ENCODE peak calls at places on chromosomes 3 and 15, in nine cellular contexts. One of them, this sample, is unnamed.

GRCh38 chr15:95839367-95839782 is 491.1 kb upstream of the NR2F2 start:
- DNase-seq in body of pancreas: no peak
- DNase-seq in heart left ventricle: no peak
- DNase-seq in HepG2: no peak
- DNase-seq in A549: no peak
- DNase-seq in uterus: no peak
- DNase-seq in GM12878: peak
- DNase-seq in transverse colon: no peak
- DNase-seq in sigmoid colon: no peak
- DNase-seq in this sample: no peak

GRCh38 chr3:141537866-141538265 is 51.0 kb downstream of the RASA2 start:
- DNase-seq in body of pancreas: no peak
- DNase-seq in heart left ventricle: no peak
- DNase-seq in HepG2: no peak
- DNase-seq in A549: no peak
- DNase-seq in uterus: no peak
- DNase-seq in GM12878: no peak
- DNase-seq in transverse colon: no peak
- DNase-seq in sigmoid colon: no peak
- DNase-seq in this sample: no peak

GRCh38 chr3:71693641-71694040 is 31.6 kb downstream of the EIF4E3 start:
- DNase-seq in body of pancreas: peak
- DNase-seq in heart left ventricle: no peak
- DNase-seq in HepG2: no peak
- DNase-seq in A549: no peak
- DNase-seq in uterus: no peak
- DNase-seq in GM12878: no peak
- DNase-seq in transverse colon: no peak
- DNase-seq in sigmoid colon: no peak
- DNase-seq in this sample: no peak

GRCh38 chr3:24683511-24684384 is 189.1 kb upstream of the THRB start:
- DNase-seq in body of pancreas: peak
- DNase-seq in heart left ventricle: no peak
- DNase-seq in HepG2: peak
- DNase-seq in A549: peak
- DNase-seq in uterus: peak
- DNase-seq in GM12878: no peak
- DNase-seq in transverse colon: peak
- DNase-seq in sigmoid colon: no peak
- DNase-seq in this sample: no peak

GRCh38 chr15:55403531-55403930 is 4.6 kb downstream of the CCPG1 start:
- DNase-seq in body of pancreas: no peak
- DNase-seq in heart left ventricle: no peak
- DNase-seq in HepG2: peak
- DNase-seq in A549: peak
- DNase-seq in uterus: no peak
- DNase-seq in GM12878: no peak
- DNase-seq in transverse colon: no peak
- DNase-seq in sigmoid colon: no peak
- DNase-seq in this sample: no peak

GRCh38 chr3:174116421-174116820 is 718.9 kb downstream of the NLGN1 start:
- DNase-seq in body of pancreas: no peak
- DNase-seq in heart left ventricle: no peak
- DNase-seq in HepG2: no peak
- DNase-seq in A549: no peak
- DNase-seq in uterus: no peak
- DNase-seq in GM12878: no peak
- DNase-seq in transverse colon: no peak
- DNase-seq in sigmoid colon: no peak
- DNase-seq in this sample: no peak

GRCh38 chr3:172708905-172709775 is 1.7 kb downstream of the NCEH1 start:
- DNase-seq in body of pancreas: no peak
- DNase-seq in heart left ventricle: no peak
- DNase-seq in HepG2: no peak
- DNase-seq in A549: no peak
- DNase-seq in uterus: no peak
- DNase-seq in GM12878: no peak
- DNase-seq in transverse colon: peak
- DNase-seq in sigmoid colon: no peak
- DNase-seq in this sample: no peak

GRCh38 chr3:177835008-177835407 is 637.7 kb upstream of the TBL1XR1 start:
- DNase-seq in body of pancreas: no peak
- DNase-seq in heart left ventricle: no peak
- DNase-seq in HepG2: no peak
- DNase-seq in A549: peak
- DNase-seq in uterus: no peak
- DNase-seq in GM12878: no peak
- DNase-seq in transverse colon: no peak
- DNase-seq in sigmoid colon: no peak
- DNase-seq in this sample: no peak

GRCh38 chr3:161781381-161781780 is 284.8 kb downstream of the OTOL1 start:
- DNase-seq in body of pancreas: no peak
- DNase-seq in heart left ventricle: no peak
- DNase-seq in HepG2: peak
- DNase-seq in A549: no peak
- DNase-seq in uterus: no peak
- DNase-seq in GM12878: no peak
- DNase-seq in transverse colon: no peak
- DNase-seq in sigmoid colon: no peak
- DNase-seq in this sample: no peak

GRCh38 chr15:83108266-83109219 is 1.1 kb downstream of the TM6SF1 start:
- DNase-seq in body of pancreas: peak
- DNase-seq in heart left ventricle: peak
- DNase-seq in HepG2: no peak
- DNase-seq in A549: peak
- DNase-seq in uterus: peak
- DNase-seq in GM12878: peak
- DNase-seq in transverse colon: peak
- DNase-seq in sigmoid colon: peak
- DNase-seq in this sample: peak

GRCh38 chr15:43928152-43928551 is 101.3 kb downstream of the WDR76 start:
- DNase-seq in body of pancreas: no peak
- DNase-seq in heart left ventricle: no peak
- DNase-seq in HepG2: no peak
- DNase-seq in A549: no peak
- DNase-seq in uterus: no peak
- DNase-seq in GM12878: no peak
- DNase-seq in transverse colon: no peak
- DNase-seq in sigmoid colon: no peak
- DNase-seq in this sample: no peak

GRCh38 chr3:46865034-46865507 is 1.8 kb upstream of the MYL3 start:
- DNase-seq in body of pancreas: no peak
- DNase-seq in heart left ventricle: peak
- DNase-seq in HepG2: no peak
- DNase-seq in A549: no peak
- DNase-seq in uterus: peak
- DNase-seq in GM12878: no peak
- DNase-seq in transverse colon: no peak
- DNase-seq in sigmoid colon: peak
- DNase-seq in this sample: peak

GRCh38 chr3:111465081-111465670 is 76.8 kb upstream of the CD96 start:
- DNase-seq in body of pancreas: no peak
- DNase-seq in heart left ventricle: no peak
- DNase-seq in HepG2: no peak
- DNase-seq in A549: no peak
- DNase-seq in uterus: no peak
- DNase-seq in GM12878: no peak
- DNase-seq in transverse colon: no peak
- DNase-seq in sigmoid colon: no peak
- DNase-seq in this sample: no peak

GRCh38 chr3:130748981-130749380 is 2.4 kb upstream of the PIK3R4 start:
- DNase-seq in body of pancreas: no peak
- DNase-seq in heart left ventricle: no peak
- DNase-seq in HepG2: no peak
- DNase-seq in A549: no peak
- DNase-seq in uterus: no peak
- DNase-seq in GM12878: no peak
- DNase-seq in transverse colon: no peak
- DNase-seq in sigmoid colon: no peak
- DNase-seq in this sample: no peak

GRCh38 chr15:101147181-101147580 is 104.7 kb downstream of the CHSY1 start:
- DNase-seq in body of pancreas: no peak
- DNase-seq in heart left ventricle: no peak
- DNase-seq in HepG2: no peak
- DNase-seq in A549: no peak
- DNase-seq in uterus: no peak
- DNase-seq in GM12878: no peak
- DNase-seq in transverse colon: no peak
- DNase-seq in sigmoid colon: peak
- DNase-seq in this sample: no peak

GRCh38 chr15:89576417-89576773 is 1.1 kb downstream of the TICRR start:
- DNase-seq in body of pancreas: no peak
- DNase-seq in heart left ventricle: no peak
- DNase-seq in HepG2: no peak
- DNase-seq in A549: peak
- DNase-seq in uterus: no peak
- DNase-seq in GM12878: no peak
- DNase-seq in transverse colon: no peak
- DNase-seq in sigmoid colon: no peak
- DNase-seq in this sample: no peak

GRCh38 chr15:43266834-43267233 is at the start of gene TGM5:
- DNase-seq in body of pancreas: peak
- DNase-seq in heart left ventricle: no peak
- DNase-seq in HepG2: no peak
- DNase-seq in A549: no peak
- DNase-seq in uterus: no peak
- DNase-seq in GM12878: no peak
- DNase-seq in transverse colon: peak
- DNase-seq in sigmoid colon: no peak
- DNase-seq in this sample: peak

GRCh38 chr3:73215286-73215685 is 153.8 kb downstream of the EBLN2 start:
- DNase-seq in body of pancreas: no peak
- DNase-seq in heart left ventricle: no peak
- DNase-seq in HepG2: no peak
- DNase-seq in A549: no peak
- DNase-seq in uterus: no peak
- DNase-seq in GM12878: no peak
- DNase-seq in transverse colon: no peak
- DNase-seq in sigmoid colon: no peak
- DNase-seq in this sample: no peak

GRCh38 chr15:78914027-78914764 is 30.6 kb downstream of the CTSH start:
- DNase-seq in body of pancreas: no peak
- DNase-seq in heart left ventricle: no peak
- DNase-seq in HepG2: peak
- DNase-seq in A549: peak
- DNase-seq in uterus: peak
- DNase-seq in GM12878: no peak
- DNase-seq in transverse colon: no peak
- DNase-seq in sigmoid colon: peak
- DNase-seq in this sample: peak
- TF ChIP-seq CTCF in body of pancreas: no peak
- TF ChIP-seq CTCF in heart left ventricle: peak
- TF ChIP-seq CTCF in HepG2: peak
- TF ChIP-seq CTCF in A549: no peak
- TF ChIP-seq CTCF in uterus: peak
- TF ChIP-seq CTCF in GM12878: peak
- TF ChIP-seq CTCF in transverse colon: peak
- TF ChIP-seq CTCF in sigmoid colon: peak
- TF ChIP-seq CTCF in this sample: no peak

GRCh38 chr3:27728195-27729087 is 6.3 kb upstream of the EOMES start:
- DNase-seq in body of pancreas: peak
- DNase-seq in heart left ventricle: no peak
- DNase-seq in HepG2: peak
- DNase-seq in A549: no peak
- DNase-seq in uterus: no peak
- DNase-seq in GM12878: no peak
- DNase-seq in transverse colon: no peak
- DNase-seq in sigmoid colon: no peak
- DNase-seq in this sample: no peak

GRCh38 chr3:27730774-27731659 is 8.9 kb upstream of the EOMES start:
- DNase-seq in body of pancreas: no peak
- DNase-seq in heart left ventricle: no peak
- DNase-seq in HepG2: no peak
- DNase-seq in A549: no peak
- DNase-seq in uterus: no peak
- DNase-seq in GM12878: no peak
- DNase-seq in transverse colon: no peak
- DNase-seq in sigmoid colon: no peak
- DNase-seq in this sample: no peak

GRCh38 chr3:27726240-27726639 is 4.1 kb upstream of the EOMES start:
- DNase-seq in body of pancreas: no peak
- DNase-seq in heart left ventricle: no peak
- DNase-seq in HepG2: peak
- DNase-seq in A549: no peak
- DNase-seq in uterus: no peak
- DNase-seq in GM12878: no peak
- DNase-seq in transverse colon: no peak
- DNase-seq in sigmoid colon: no peak
- DNase-seq in this sample: no peak

GRCh38 chr3:27729325-27729724 is 7.2 kb upstream of the EOMES start:
- DNase-seq in body of pancreas: no peak
- DNase-seq in heart left ventricle: no peak
- DNase-seq in HepG2: no peak
- DNase-seq in A549: no peak
- DNase-seq in uterus: no peak
- DNase-seq in GM12878: no peak
- DNase-seq in transverse colon: no peak
- DNase-seq in sigmoid colon: no peak
- DNase-seq in this sample: no peak

GRCh38 chr3:27729748-27730611 is 7.9 kb upstream of the EOMES start:
- DNase-seq in body of pancreas: no peak
- DNase-seq in heart left ventricle: no peak
- DNase-seq in HepG2: no peak
- DNase-seq in A549: no peak
- DNase-seq in uterus: no peak
- DNase-seq in GM12878: no peak
- DNase-seq in transverse colon: no peak
- DNase-seq in sigmoid colon: peak
- DNase-seq in this sample: no peak
- H3K4me3 ChIP-seq in body of pancreas: no peak
- H3K4me3 ChIP-seq in heart left ventricle: peak
- H3K4me3 ChIP-seq in HepG2: no peak
- H3K4me3 ChIP-seq in A549: peak
- H3K4me3 ChIP-seq in uterus: no peak
- H3K4me3 ChIP-seq in GM12878: no peak
- H3K4me3 ChIP-seq in transverse colon: no peak
- H3K4me3 ChIP-seq in sigmoid colon: peak
- H3K4me3 ChIP-seq in this sample: no peak

GRCh38 chr15:64356443-64357040 is 569 bp upstream of the CSNK1G1 start:
- DNase-seq in body of pancreas: no peak
- DNase-seq in heart left ventricle: no peak
- DNase-seq in HepG2: peak
- DNase-seq in A549: peak
- DNase-seq in uterus: no peak
- DNase-seq in GM12878: no peak
- DNase-seq in transverse colon: no peak
- DNase-seq in sigmoid colon: no peak
- DNase-seq in this sample: peak
- TF ChIP-seq POLR2A in body of pancreas: no peak
- TF ChIP-seq POLR2A in heart left ventricle: no peak
- TF ChIP-seq POLR2A in HepG2: no peak
- TF ChIP-seq POLR2A in A549: no peak
- TF ChIP-seq POLR2A in uterus: no peak
- TF ChIP-seq POLR2A in GM12878: no peak
- TF ChIP-seq POLR2A in transverse colon: no peak
- TF ChIP-seq POLR2A in sigmoid colon: no peak
- TF ChIP-seq POLR2A in this sample: no peak

GRCh38 chr3:94626599-94626998 is 563.7 kb downstream of the NSUN3 start:
- DNase-seq in body of pancreas: no peak
- DNase-seq in heart left ventricle: no peak
- DNase-seq in HepG2: no peak
- DNase-seq in A549: no peak
- DNase-seq in uterus: no peak
- DNase-seq in GM12878: no peak
- DNase-seq in transverse colon: no peak
- DNase-seq in sigmoid colon: no peak
- DNase-seq in this sample: no peak

GRCh38 chr3:94627689-94628088 is 564.8 kb downstream of the NSUN3 start:
- DNase-seq in body of pancreas: no peak
- DNase-seq in heart left ventricle: no peak
- DNase-seq in HepG2: no peak
- DNase-seq in A549: no peak
- DNase-seq in uterus: no peak
- DNase-seq in GM12878: no peak
- DNase-seq in transverse colon: no peak
- DNase-seq in sigmoid colon: no peak
- DNase-seq in this sample: no peak
- TF ChIP-seq CTCF in body of pancreas: no peak
- TF ChIP-seq CTCF in heart left ventricle: no peak
- TF ChIP-seq CTCF in HepG2: no peak
- TF ChIP-seq CTCF in A549: no peak
- TF ChIP-seq CTCF in uterus: no peak
- TF ChIP-seq CTCF in GM12878: no peak
- TF ChIP-seq CTCF in transverse colon: no peak
- TF ChIP-seq CTCF in sigmoid colon: no peak
- TF ChIP-seq CTCF in this sample: no peak

This sample was measured in lower leg skin.